ENCODE peak calls at places on chromosomes 13 and 19, in eight cellular contexts. Q is left ventricle myocardium inferior, X is T-helper 2 cell, F is iris pigment epithelial cell, U is progenitor cell of endocrine pancreas, Y is osteocyte, S is RCC 7860, W is lung. M is an unnamed sample.

GRCh38 chr19:19554074-19555023 is 16.3 kb downstream of the CILP2 start:
- DNase-seq in F (peak; percentile 29), Y (no peak), Q (peak; percentile 48), S (peak; percentile 12), X (peak; percentile 52), U (no peak), W (peak; percentile 53), M (no peak)

GRCh38 chr19:23946569-23946968 is 31.9 kb downstream of the ZNF726 start:
- DNase-seq in S (no peak), X (no peak), Q (no peak), U (no peak), F (peak; percentile 25), W (no peak), Y (no peak), M (no peak)

GRCh38 chr13:41587490-41587889 is 130.1 kb downstream of the RGCC start:
- DNase-seq in W (no peak), Q (no peak), F (no peak), Y (no peak), U (no peak), S (no peak), X (peak; percentile 9), M (no peak)

GRCh38 chr13:96958286-96958891 is 35.9 kb downstream of the OXGR1 start:
- DNase-seq in X (peak; percentile 6), S (no peak), F (peak; percentile 46), U (no peak), W (no peak), Y (no peak), Q (no peak), M (no peak)

GRCh38 chr19:38918526-38918925 is 6.5 kb upstream of the CCER2 start:
- DNase-seq in S (no peak), U (no peak), W (no peak), X (no peak), F (no peak), Y (no peak), Q (no peak), M (no peak)

GRCh38 chr19:6765738-6766356 is 1.4 kb downstream of the SH2D3A start:
- DNase-seq in Y (no peak), W (peak; percentile 92), F (no peak), S (peak; percentile 53), U (peak; percentile 63), Q (no peak), X (no peak), M (no peak)

GRCh38 chr19:27672309-27673047 is 1540.5 kb downstream of the UQCRFS1 start:
- DNase-seq in Y (peak; percentile 44), W (no peak), X (no peak), Q (peak; percentile 32), F (no peak), U (no peak), S (no peak), M (peak; percentile 20)

GRCh38 chr13:29438772-29439171 is 156.7 kb downstream of the SLC7A1 start:
- DNase-seq in F (peak; percentile 41), U (no peak), Y (no peak), W (no peak), Q (no peak), X (no peak), S (no peak), M (no peak)

GRCh38 chr19:4597975-4598671 is 38.6 kb upstream of the SEMA6B start:
- DNase-seq in U (no peak), F (no peak), Q (no peak), X (peak; percentile 60), S (no peak), Y (no peak), W (no peak), M (no peak)

GRCh38 chr19:3694361-3695123 is 5.7 kb downstream of the PIP5K1C start:
- DNase-seq in F (no peak), X (no peak), Q (no peak), W (no peak), Y (no peak), U (no peak), S (no peak), M (no peak)

GRCh38 chr13:34941835-34942731 is at the start of gene NBEA:
- DNase-seq in Q (peak; percentile 77), U (peak; percentile 87), Y (peak; percentile 92), W (peak; percentile 77), X (peak; percentile 66), S (peak; percentile 33), F (peak; percentile 34), M (peak; percentile 90)

GRCh38 chr13:49093376-49093775 is 117.7 kb downstream of the FNDC3A start:
- DNase-seq in X (no peak), U (no peak), S (peak; percentile 41), Q (no peak), F (no peak), Y (no peak), W (no peak), M (no peak)

GRCh38 chr13:90760639-90761038 is 586.8 kb upstream of the MIR17HG start:
- DNase-seq in U (no peak), S (no peak), X (no peak), Q (no peak), Y (no peak), F (no peak), W (no peak), M (no peak)

GRCh38 chr19:45403781-45404556 is 900 bp downstream of the PPP1R13L start:
- DNase-seq in Y (no peak), Q (peak; percentile 75), W (peak; percentile 71), S (peak; percentile 61), X (peak; percentile 79), U (peak; percentile 56), F (no peak), M (no peak)

GRCh38 chr13:106100261-106100919 is 435.1 kb downstream of the EFNB2 start:
- DNase-seq in S (no peak), X (no peak), W (no peak), F (no peak), U (no peak), Q (no peak), Y (no peak), M (no peak)

GRCh38 chr19:42420055-42420544 is 7.1 kb downstream of the LIPE start:
- DNase-seq in W (no peak), U (no peak), Y (no peak), Q (no peak), S (peak; percentile 50), X (peak; percentile 87), F (peak; percentile 59), M (no peak)

GRCh38 chr13:23325191-23325590 is 108.3 kb downstream of the SACS start:
- DNase-seq in U (no peak), Q (no peak), S (no peak), F (no peak), Y (no peak), W (no peak), X (no peak), M (no peak)

GRCh38 chr13:27783111-27783510 is 9.2 kb upstream of the GSX1 start:
- DNase-seq in U (no peak), X (no peak), W (no peak), S (no peak), Q (no peak), F (peak; percentile 16), Y (no peak), M (no peak)

GRCh38 chr19:12953456-12954149 is 3.4 kb downstream of the GADD45GIP1 start:
- DNase-seq in F (no peak), W (no peak), U (no peak), S (no peak), Q (no peak), Y (no peak), X (no peak), M (no peak)

GRCh38 chr19:55086730-55087541 is 11.3 kb downstream of the EPS8L1 start:
- DNase-seq in F (peak; percentile 93), S (peak; percentile 77), U (peak; percentile 82), Q (peak; percentile 96), W (peak; percentile 96), X (peak; percentile 41), Y (peak; percentile 95), M (peak; percentile 95)

GRCh38 chr13:23514076-23514475 is 56.1 kb upstream of the TNFRSF19 start:
- DNase-seq in X (no peak), Q (no peak), S (no peak), F (no peak), W (no peak), U (no peak), Y (no peak), M (no peak)

GRCh38 chr13:20425819-20426219 is 99.8 kb downstream of the CRYL1 start:
- DNase-seq in X (no peak), Y (no peak), W (no peak), Q (no peak), F (no peak), U (no peak), S (peak; percentile 16), M (peak; percentile 78)

GRCh38 chr13:41075034-41075433 is 13.7 kb downstream of the WBP4 start:
- DNase-seq in Q (no peak), F (peak; percentile 34), S (no peak), U (no peak), Y (no peak), W (no peak), X (peak; percentile 29), M (no peak)

GRCh38 chr13:111401151-111401550 is 80.7 kb downstream of the TEX29 start:
- DNase-seq in Q (no peak), U (no peak), X (no peak), W (no peak), F (no peak), Y (no peak), S (no peak), M (peak; percentile 39)

GRCh38 chr19:5497297-5497696 is 42.1 kb downstream of the ZNRF4 start:
- DNase-seq in Q (no peak), W (no peak), Y (no peak), X (no peak), U (no peak), S (no peak), F (no peak), M (no peak)

GRCh38 chr19:6852001-6852400 is 35.4 kb upstream of the ADGRE1 start:
- DNase-seq in F (no peak), W (no peak), Y (no peak), S (no peak), U (no peak), X (no peak), Q (no peak), M (no peak)

GRCh38 chr13:41428155-41428554 is 29.2 kb upstream of the RGCC start:
- DNase-seq in Y (peak; percentile 79), Q (no peak), U (no peak), W (no peak), X (peak; percentile 45), F (no peak), S (no peak), M (no peak)

GRCh38 chr19:3670258-3670795 is 29.9 kb downstream of the PIP5K1C start:
- DNase-seq in Q (peak; percentile 81), U (no peak), F (peak; percentile 91), S (no peak), W (no peak), Y (no peak), X (no peak), M (no peak)

GRCh38 chr19:33247441-33247819 is 21.8 kb upstream of the SLC7A10 start:
- DNase-seq in S (no peak), X (no peak), W (no peak), U (no peak), Y (no peak), Q (no peak), F (no peak), M (no peak)

GRCh38 chr19:391726-392374 is 17.1 kb downstream of the C2CD4C start:
- DNase-seq in W (no peak), Q (no peak), S (no peak), X (no peak), Y (no peak), F (no peak), U (no peak), M (no peak)

GRCh38 chr13:102136735-102137296 is 265.0 kb downstream of the FGF14 start:
- DNase-seq in X (no peak), S (no peak), Q (no peak), U (no peak), F (no peak), W (no peak), Y (no peak), M (no peak)

GRCh38 chr13:93762703-93763102 is 536.1 kb downstream of the GPC6 start:
- DNase-seq in S (no peak), Q (no peak), X (no peak), F (no peak), U (no peak), Y (no peak), W (no peak), M (no peak)

GRCh38 chr19:3698386-3698950 is 1.8 kb downstream of the PIP5K1C start:
- DNase-seq in X (no peak), F (no peak), U (no peak), Y (no peak), S (no peak), Q (no peak), W (no peak), M (no peak)

GRCh38 chr19:2270572-2271515 is 11.1 kb downstream of the PEAK3 start:
- DNase-seq in F (peak; percentile 89), X (peak; percentile 82), W (peak; percentile 85), Q (peak; percentile 90), Y (peak; percentile 92), U (no peak), S (peak; percentile 45), M (peak; percentile 96)